ENCODE peak calls at places on chromosomes 13 and 19, in four cellular contexts. L, Q, M and S are unnamed samples.

GRCh38 chr19:29415507-29415906 is 110.3 kb upstream of the VSTM2B start:
- DNase-seq in L (no peak), Q (no peak), M (no peak), S (no peak)

GRCh38 chr13:60754691-60755090 is 357.7 kb downstream of the TDRD3 start:
- DNase-seq in L (no peak), Q (no peak), M (no peak), S (no peak)

GRCh38 chr19:20565321-20566018 is at the start of gene ZNF737:
- DNase-seq in L (peak), Q (peak), M (peak), S (peak)

GRCh38 chr13:42334329-42334706 is 62.4 kb downstream of the AKAP11 start:
- DNase-seq in L (peak), Q (no peak), M (no peak), S (no peak)

GRCh38 chr13:99153219-99153618 is 47.4 kb upstream of the UBAC2 start:
- DNase-seq in L (no peak), Q (no peak), M (no peak), S (no peak)

GRCh38 chr13:49791214-49791752 is 1.2 kb downstream of the KPNA3 start:
- DNase-seq in L (peak), Q (no peak), M (peak), S (peak)

GRCh38 chr19:29379257-29379986 is 146.4 kb upstream of the VSTM2B start:
- DNase-seq in L (no peak), Q (no peak), M (no peak), S (no peak)

GRCh38 chr19:13149628-13150186 is 468 bp downstream of the STX10 start:
- DNase-seq in L (no peak), Q (no peak), M (peak), S (no peak)

GRCh38 chr19:464146-464545 is 3.3 kb upstream of the SHC2 start:
- DNase-seq in L (no peak), Q (no peak), M (no peak), S (no peak)

GRCh38 chr19:39969681-39970423 is 1.1 kb upstream of the PSMC4 start:
- DNase-seq in L (no peak), Q (no peak), M (no peak), S (no peak)

GRCh38 chr19:35457173-35457572 is 9.1 kb downstream of the FFAR2 start:
- DNase-seq in L (peak), Q (no peak), M (no peak), S (no peak)

GRCh38 chr19:44706506-44707236 is 7.7 kb downstream of the CEACAM16 start:
- DNase-seq in L (no peak), Q (no peak), M (no peak), S (no peak)

GRCh38 chr19:44704982-44705381 is 6.0 kb downstream of the CEACAM16 start:
- DNase-seq in L (no peak), Q (no peak), M (no peak), S (no peak)

GRCh38 chr19:44703336-44704078 is 4.6 kb downstream of the CEACAM16 start:
- DNase-seq in L (no peak), Q (no peak), M (no peak), S (no peak)

GRCh38 chr19:44707794-44708193 is 8.8 kb downstream of the CEACAM16 start:
- DNase-seq in L (no peak), Q (no peak), M (no peak), S (no peak)

DNA sequence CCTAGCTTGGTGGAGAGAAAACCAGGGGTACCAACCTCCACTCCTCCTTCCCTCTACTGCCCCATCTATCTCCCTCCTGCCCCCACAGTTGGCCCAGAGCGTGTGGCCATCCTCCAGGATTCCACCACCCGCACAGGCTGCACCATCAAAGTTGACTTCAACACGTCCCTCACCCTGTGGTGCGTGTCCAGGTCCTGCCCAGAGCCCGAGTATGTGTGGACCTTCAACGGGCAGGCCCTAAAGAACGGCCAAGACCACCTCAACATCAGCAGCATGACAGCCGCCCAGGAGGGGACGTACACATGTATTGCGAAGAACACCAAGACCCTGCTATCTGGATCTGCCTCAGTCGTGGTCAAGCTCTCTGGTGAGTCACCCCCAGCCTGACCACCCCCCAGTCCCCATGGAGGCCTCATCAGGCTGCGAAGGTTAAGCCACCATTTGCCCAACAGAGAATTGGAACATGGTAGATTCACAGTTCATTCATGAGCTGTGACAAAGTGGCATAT is 6.6 kb downstream of the CEACAM16 start:
- DNase-seq in L (no peak), Q (no peak), M (no peak), S (no peak)
- TF ChIP-seq SPI1 in L (no peak), Q (no peak), M (no peak), S (no peak)

GRCh38 chr19:27764186-27764804 is 1448.7 kb downstream of the UQCRFS1 start:
- DNase-seq in L (no peak), Q (no peak), M (no peak), S (no peak)
- TF ChIP-seq SPI1 in L (no peak), Q (no peak), M (no peak), S (no peak)

GRCh38 chr13:52925221-52925620 is 76.8 kb upstream of the PCDH8 start:
- DNase-seq in L (no peak), Q (no peak), M (no peak), S (no peak)

GRCh38 chr13:52925775-52926285 is 77.4 kb upstream of the PCDH8 start:
- DNase-seq in L (no peak), Q (no peak), M (no peak), S (no peak)

GRCh38 chr13:52922961-52923360 is 74.5 kb upstream of the PCDH8 start:
- DNase-seq in L (no peak), Q (no peak), M (no peak), S (no peak)

GRCh38 chr13:52924241-52925148 is 76.1 kb upstream of the PCDH8 start:
- DNase-seq in L (no peak), Q (no peak), M (no peak), S (no peak)

GRCh38 chr13:52921194-52921593 is 72.8 kb upstream of the PCDH8 start:
- DNase-seq in L (peak), Q (no peak), M (peak), S (peak)
- TF ChIP-seq SPI1 in L (peak), Q (no peak), M (peak), S (peak)

GRCh38 chr19:2791876-2792275 is 6.6 kb downstream of the THOP1 start:
- DNase-seq in L (no peak), Q (no peak), M (no peak), S (no peak)
- TF ChIP-seq SPI1 in L (no peak), Q (no peak), M (no peak), S (no peak)

DNA sequence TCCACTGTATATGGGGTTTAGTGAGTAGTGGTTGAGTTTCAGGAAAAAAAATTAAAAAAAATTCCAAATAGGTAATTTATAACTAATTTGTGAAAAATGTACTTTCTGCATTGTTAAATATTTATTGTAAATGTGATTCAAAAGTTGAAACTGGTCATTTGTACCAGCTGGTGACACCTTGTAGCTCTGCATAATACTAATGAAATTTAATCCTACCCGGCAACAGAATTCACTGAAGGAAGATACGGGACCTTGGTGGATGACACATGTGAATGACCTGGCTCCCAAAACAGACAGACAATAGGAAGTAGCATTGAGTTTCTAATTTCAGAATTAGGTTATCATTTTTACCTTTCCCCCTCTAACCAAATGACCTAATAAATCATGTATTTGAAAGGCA is 73.8 kb downstream of the SLITRK6 start:
- DNase-seq in L (no peak), Q (no peak), M (no peak), S (no peak)
- TF ChIP-seq SPI1 in L (no peak), Q (no peak), M (no peak), S (no peak)

GRCh38 chr19:18203408-18203862 is 407 bp downstream of the RAB3A start:
- DNase-seq in L (no peak), Q (peak), M (peak), S (no peak)
- TF ChIP-seq SPI1 in L (no peak), Q (no peak), M (no peak), S (no peak)

DNA sequence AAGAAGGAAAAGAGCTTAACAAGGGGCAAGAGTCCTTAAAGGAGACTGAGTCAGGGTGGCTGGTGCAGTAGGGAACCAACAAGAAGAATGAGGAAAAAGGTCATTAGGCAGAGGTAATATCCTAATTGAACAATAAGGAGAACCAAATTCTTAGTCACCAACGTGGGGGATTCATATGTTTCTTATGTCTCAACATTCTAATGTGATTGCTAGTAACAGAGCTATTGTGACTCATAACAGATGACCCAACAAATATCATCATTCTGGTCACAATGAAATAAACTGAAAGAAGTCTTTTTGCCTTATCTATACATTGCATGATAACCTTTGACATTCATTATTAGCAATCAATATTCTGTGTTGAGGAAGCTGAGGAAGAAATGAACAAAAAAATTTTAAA is 101.7 kb downstream of the RAP2A start:
- DNase-seq in L (no peak), Q (no peak), M (no peak), S (no peak)
- TF ChIP-seq SPI1 in L (no peak), Q (no peak), M (no peak), S (no peak)

GRCh38 chr13:32165791-32166190 is 134.2 kb downstream of the FRY start:
- DNase-seq in L (no peak), Q (no peak), M (no peak), S (no peak)

GRCh38 chr13:32159147-32159869 is 127.7 kb downstream of the FRY start:
- DNase-seq in L (no peak), Q (no peak), M (no peak), S (no peak)

GRCh38 chr13:32168136-32168535 is 136.6 kb downstream of the FRY start:
- DNase-seq in L (no peak), Q (no peak), M (no peak), S (no peak)

DNA sequence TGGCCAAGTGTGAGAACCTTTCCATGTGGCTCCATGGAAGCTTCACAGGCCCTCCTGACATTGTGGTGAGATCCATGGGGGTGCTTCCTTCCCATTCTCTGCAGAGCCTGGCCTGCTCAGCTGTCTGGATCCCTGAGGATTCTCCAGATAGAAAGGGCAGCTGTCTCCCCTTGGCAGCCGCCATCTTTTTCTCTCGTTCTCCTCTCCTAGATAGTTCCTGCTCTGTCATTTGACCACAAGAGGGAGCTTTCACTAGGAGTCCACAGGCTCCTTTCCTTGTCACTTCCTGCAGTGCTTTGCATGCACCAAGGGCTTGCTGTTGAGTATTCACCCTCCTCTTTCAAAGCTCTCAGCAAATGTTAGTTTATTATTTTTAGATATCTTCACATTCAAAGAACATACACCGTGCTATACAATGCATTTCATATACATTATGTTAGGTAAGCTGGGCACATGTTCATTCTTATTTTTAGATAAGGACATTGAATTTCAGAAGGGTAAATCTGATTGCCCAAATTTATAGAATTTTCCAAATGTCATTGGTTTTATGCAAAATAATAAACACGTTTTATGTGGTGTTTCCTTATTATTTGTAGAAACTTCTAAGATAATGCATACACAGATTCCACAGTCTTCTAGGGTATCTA is 133.2 kb downstream of the FRY start:
- DNase-seq in L (peak), Q (peak), M (peak), S (no peak)
- TF ChIP-seq SPI1 in L (no peak), Q (no peak), M (peak), S (no peak)

DNA sequence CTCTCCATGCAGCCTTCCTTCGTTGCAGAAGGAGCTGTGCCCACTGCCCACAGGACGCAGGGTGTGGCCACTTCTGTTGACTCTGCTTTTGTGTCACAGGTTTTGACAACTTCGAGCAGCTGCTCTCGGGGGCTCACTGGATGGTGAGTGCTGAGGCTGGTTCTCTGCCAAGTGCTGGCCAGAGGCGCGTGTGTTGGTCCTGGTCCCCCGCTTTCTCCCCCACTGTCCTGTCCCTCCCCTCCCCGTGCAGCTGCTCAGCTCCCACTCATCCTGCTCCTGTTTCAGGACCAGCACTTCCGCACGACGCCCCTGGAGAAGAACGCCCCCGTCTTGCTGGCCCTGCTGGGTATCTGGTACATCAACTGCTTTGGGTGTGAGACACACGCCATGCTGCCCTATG is 10.6 kb upstream of the PDCD2L start:
- DNase-seq in L (no peak), Q (no peak), M (no peak), S (no peak)
- TF ChIP-seq SPI1 in L (no peak), Q (no peak), M (no peak), S (no peak)